ENCODE peak calls at places on chromosome 21, in five cellular contexts. One of them, this sample, is unnamed.

GRCh38 chr21:45048968-45049367 is 25.4 kb upstream of the ADARB1 start:
- DNase-seq in heart right ventricle: no peak
- DNase-seq in IMR-90: peak; percentile 35
- DNase-seq in neural progenitor cell: no peak
- DNase-seq in fibroblast of lung: peak; percentile 11
- DNase-seq in this sample: no peak

GRCh38 chr21:14982336-14982735 is 82.5 kb downstream of the NRIP1 start:
- DNase-seq in fibroblast of lung: no peak
- DNase-seq in IMR-90: peak; percentile 57
- DNase-seq in heart right ventricle: no peak
- DNase-seq in neural progenitor cell: no peak
- DNase-seq in this sample: no peak

GRCh38 chr21:27545754-27546349 is 579.0 kb upstream of the ADAMTS5 start:
- DNase-seq in heart right ventricle: no peak
- DNase-seq in fibroblast of lung: no peak
- DNase-seq in IMR-90: no peak
- DNase-seq in neural progenitor cell: no peak
- DNase-seq in this sample: no peak

GRCh38 chr21:38267991-38268858 is 11.4 kb downstream of the KCNJ15 start:
- DNase-seq in fibroblast of lung: peak; percentile 22
- DNase-seq in IMR-90: no peak
- DNase-seq in neural progenitor cell: no peak
- DNase-seq in heart right ventricle: no peak
- DNase-seq in this sample: no peak

GRCh38 chr21:36424592-36424991 is 39.4 kb downstream of the CHAF1B start:
- DNase-seq in heart right ventricle: no peak
- DNase-seq in fibroblast of lung: no peak
- DNase-seq in IMR-90: no peak
- DNase-seq in neural progenitor cell: no peak
- DNase-seq in this sample: no peak

GRCh38 chr21:38667466-38667865 is 138.3 kb upstream of the ETS2 start:
- DNase-seq in IMR-90: no peak
- DNase-seq in fibroblast of lung: no peak
- DNase-seq in neural progenitor cell: no peak
- DNase-seq in heart right ventricle: no peak
- DNase-seq in this sample: no peak

GRCh38 chr21:45032977-45033705 is 41.2 kb upstream of the ADARB1 start:
- DNase-seq in fibroblast of lung: peak; percentile 27
- DNase-seq in neural progenitor cell: no peak
- DNase-seq in IMR-90: no peak
- DNase-seq in heart right ventricle: no peak
- DNase-seq in this sample: no peak

GRCh38 chr21:45293726-45294401 is 6.2 kb upstream of the POFUT2 start:
- DNase-seq in heart right ventricle: no peak
- DNase-seq in fibroblast of lung: no peak
- DNase-seq in neural progenitor cell: no peak
- DNase-seq in IMR-90: no peak
- DNase-seq in this sample: no peak

GRCh38 chr21:36504067-36505058 is 24.4 kb upstream of the CLDN14 start:
- DNase-seq in IMR-90: peak; percentile 68
- DNase-seq in heart right ventricle: no peak
- DNase-seq in fibroblast of lung: peak; percentile 74
- DNase-seq in neural progenitor cell: peak; percentile 55
- DNase-seq in this sample: peak; percentile 65

DNA sequence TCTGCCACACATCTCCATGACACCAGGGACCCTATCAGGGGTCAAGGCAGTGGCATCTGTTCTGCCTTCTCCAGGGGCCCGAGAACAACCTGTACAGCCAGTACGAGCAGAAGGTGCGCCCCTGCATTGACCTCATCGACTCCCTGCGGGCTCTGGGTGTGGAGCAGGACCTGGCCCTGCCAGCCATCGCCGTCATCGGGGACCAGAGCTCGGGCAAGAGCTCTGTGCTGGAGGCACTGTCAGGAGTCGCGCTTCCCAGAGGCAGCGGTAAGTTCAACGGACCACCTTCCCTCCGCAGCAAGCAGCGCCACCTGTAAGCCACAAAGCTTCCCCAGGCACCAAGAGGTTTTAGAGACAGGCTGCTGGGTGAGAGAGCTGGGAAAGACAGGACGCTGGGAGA is 15.9 kb downstream of the MX2 start:
- DNase-seq in fibroblast of lung: no peak
- DNase-seq in IMR-90: no peak
- DNase-seq in heart right ventricle: no peak
- DNase-seq in neural progenitor cell: peak; percentile 18
- DNase-seq in this sample: peak; percentile 21
- H3K4me1 ChIP-seq in fibroblast of lung: no peaks in the 10 kb centered on the region
- H3K4me1 ChIP-seq in IMR-90: no peaks in the 10 kb centered on the region
- H3K4me1 ChIP-seq in heart right ventricle: no peaks in the 10 kb centered on the region
- H3K4me1 ChIP-seq in neural progenitor cell: no peaks in the 10 kb centered on the region
- H3K4me1 ChIP-seq in this sample: no peaks in the 10 kb centered on the region

DNA sequence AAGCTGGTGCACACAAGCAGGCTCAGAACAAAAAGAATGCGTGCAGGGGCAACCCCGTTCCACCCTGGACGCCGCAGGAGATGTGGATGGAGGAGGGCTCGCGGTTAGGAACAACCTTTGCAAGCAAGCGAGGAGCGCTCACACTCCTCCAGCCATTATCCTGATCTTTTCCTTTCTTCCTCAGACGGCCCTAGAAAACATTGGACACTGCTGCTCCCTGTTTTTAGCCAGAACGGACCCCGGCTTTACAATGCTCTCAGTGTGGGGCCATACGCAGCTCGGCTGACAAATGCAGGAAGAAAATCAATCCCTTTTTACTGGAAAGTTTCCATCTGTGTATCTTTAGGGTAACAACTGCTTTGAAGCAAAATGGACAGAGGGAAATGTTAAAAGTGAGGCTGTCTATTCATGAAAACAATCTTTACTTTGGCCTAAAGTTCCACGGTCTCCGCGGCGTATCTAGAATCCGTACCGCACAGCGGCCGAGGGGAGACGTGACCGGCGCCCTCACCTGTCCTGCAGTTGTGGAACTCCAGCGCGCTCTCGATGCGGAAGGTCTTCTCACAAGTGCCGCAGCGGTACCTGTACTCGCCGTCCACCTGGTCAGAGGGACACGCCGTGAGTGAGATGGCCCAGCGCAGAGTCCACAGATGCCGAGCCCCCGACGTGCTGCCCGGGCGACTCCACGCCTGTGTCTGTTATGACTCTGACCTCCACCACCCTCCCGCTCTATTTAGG is 44.0 kb downstream of the PRDM15 start:
- DNase-seq in IMR-90: no peak
- DNase-seq in fibroblast of lung: no peak
- DNase-seq in heart right ventricle: no peak
- DNase-seq in neural progenitor cell: no peak
- DNase-seq in this sample: no peak
- H3K4me1 ChIP-seq in IMR-90: no peaks in the 10 kb centered on the region
- H3K4me1 ChIP-seq in fibroblast of lung: no peaks in the 10 kb centered on the region
- H3K4me1 ChIP-seq in heart right ventricle: no peaks in the 10 kb centered on the region
- H3K4me1 ChIP-seq in neural progenitor cell: peaks cover 7% of the 10 kb centered on the region
- H3K4me1 ChIP-seq in this sample: peaks cover 15% of the 10 kb centered on the region

DNA sequence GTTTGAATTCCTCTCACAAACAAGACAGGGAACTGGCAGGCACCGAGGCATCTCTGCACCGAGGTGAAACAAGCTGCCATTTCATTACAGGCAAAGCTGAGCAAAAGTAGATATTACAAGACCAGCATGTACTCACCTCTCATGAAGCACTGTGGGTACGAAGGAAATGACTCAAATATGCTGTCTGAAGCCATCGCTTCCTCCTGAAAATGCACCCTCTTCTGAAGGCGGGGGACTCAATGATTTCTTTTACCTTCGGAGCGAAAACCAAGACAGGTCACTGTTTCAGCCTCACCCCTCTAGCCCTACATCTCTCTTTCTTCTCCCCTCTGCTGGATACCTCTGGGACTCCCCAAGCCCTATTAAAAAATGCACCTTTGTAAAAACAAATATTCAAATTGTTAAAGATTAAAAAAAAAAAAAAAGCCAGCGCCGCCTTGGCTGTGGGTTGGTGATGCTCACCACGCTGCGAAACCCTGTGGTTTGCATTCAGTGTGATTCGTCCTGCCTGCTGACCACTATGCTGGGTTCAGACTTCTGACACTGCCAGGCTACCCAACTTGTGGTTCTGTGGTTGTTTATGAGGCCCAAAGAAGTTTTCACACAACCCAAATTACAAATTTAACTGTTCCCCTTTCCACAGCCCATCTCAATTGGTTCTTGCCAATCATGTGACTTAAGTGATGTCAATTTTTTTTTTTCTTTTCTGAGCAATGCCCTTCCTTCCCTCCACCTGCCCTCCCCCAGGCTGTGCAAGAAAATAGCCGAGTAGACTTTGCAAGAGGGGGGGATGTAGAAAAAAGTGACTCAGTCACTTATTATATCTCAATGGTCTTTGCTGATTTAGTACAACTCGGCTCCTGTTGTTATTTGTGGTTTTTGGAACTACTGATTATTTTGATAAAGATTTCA is at the start of gene RUNX1:
- DNase-seq in neural progenitor cell: no peak
- DNase-seq in heart right ventricle: no peak
- DNase-seq in fibroblast of lung: peak; percentile 79
- DNase-seq in IMR-90: peak; percentile 56
- DNase-seq in this sample: no peak
- H3K4me1 ChIP-seq in neural progenitor cell: peaks cover 21% of the 10 kb centered on the region
- H3K4me1 ChIP-seq in heart right ventricle: peaks cover 4% of the 10 kb centered on the region
- H3K4me1 ChIP-seq in fibroblast of lung: peaks cover 14% of the 10 kb centered on the region
- H3K4me1 ChIP-seq in IMR-90: peaks cover 31% of the 10 kb centered on the region
- H3K4me1 ChIP-seq in this sample: peaks cover 3% of the 10 kb centered on the region

GRCh38 chr21:42117229-42118048 is 46.3 kb downstream of the UMODL1 start:
- DNase-seq in neural progenitor cell: peak; percentile 73
- DNase-seq in heart right ventricle: peak; percentile 65
- DNase-seq in IMR-90: peak; percentile 81
- DNase-seq in fibroblast of lung: peak; percentile 79
- DNase-seq in this sample: peak; percentile 80
- H3K4me1 ChIP-seq in neural progenitor cell: no peaks in the 10 kb centered on the region
- H3K4me1 ChIP-seq in heart right ventricle: no peaks in the 10 kb centered on the region
- H3K4me1 ChIP-seq in IMR-90: peaks cover 7% of the 10 kb centered on the region
- H3K4me1 ChIP-seq in fibroblast of lung: peaks cover 2% of the 10 kb centered on the region
- H3K4me1 ChIP-seq in this sample: peaks cover 15% of the 10 kb centered on the region

GRCh38 chr21:43355196-43355924 is 71.6 kb downstream of the SIK1 start:
- DNase-seq in heart right ventricle: peak; percentile 7
- DNase-seq in IMR-90: no peak
- DNase-seq in neural progenitor cell: no peak
- DNase-seq in fibroblast of lung: no peak
- DNase-seq in this sample: no peak
- H3K4me1 ChIP-seq in heart right ventricle: no peaks in the 10 kb centered on the region
- H3K4me1 ChIP-seq in IMR-90: no peaks in the 10 kb centered on the region
- H3K4me1 ChIP-seq in neural progenitor cell: no peaks in the 10 kb centered on the region
- H3K4me1 ChIP-seq in fibroblast of lung: no peaks in the 10 kb centered on the region
- H3K4me1 ChIP-seq in this sample: no peaks in the 10 kb centered on the region